ENCODE peak calls at places on chromosomes 16 and 17, in four cellular contexts. T is neural progenitor cell, X is HCT116, I is colonic mucosa. N is an unnamed sample. For H3K4me1, the result is how much of the 10 kb centered on the place peaks cover.

GRCh38 chr16:74296120-74296464 is 522 bp upstream of the PSMD7 start:
- DNase-seq in T (no peak), X (no peak), I (no peak), N (no peak)

GRCh38 chr16:59748531-59748930 is 1014.4 kb upstream of the GOT2 start:
- DNase-seq in T (peak), X (no peak), I (no peak), N (no peak)

GRCh38 chr16:4548124-4548523 is 8.0 kb upstream of the C16orf96 start:
- DNase-seq in T (no peak), X (no peak), I (no peak), N (no peak)

GRCh38 chr17:61307905-61308886 is 91.4 kb upstream of the TBX2 start:
- DNase-seq in T (no peak), X (no peak), I (no peak), N (no peak)

GRCh38 chr17:42917236-42917603 is 16.6 kb downstream of the G6PC1 start:
- DNase-seq in T (no peak), X (no peak), I (no peak), N (no peak)

GRCh38 chr16:12471383-12471782 is 332.3 kb downstream of the CPPED1 start:
- DNase-seq in T (no peak), X (no peak), I (no peak), N (no peak)

GRCh38 chr16:1141716-1142115 is 11.2 kb upstream of the CACNA1H start:
- DNase-seq in T (no peak), X (no peak), I (no peak), N (no peak)

GRCh38 chr16:66695474-66695934 is 1.0 kb downstream of the CMTM4 start:
- DNase-seq in T (no peak), X (no peak), I (no peak), N (no peak)

GRCh38 chr16:8641671-8642070 is 20.2 kb downstream of the METTL22 start:
- DNase-seq in T (no peak), X (no peak), I (no peak), N (no peak)

GRCh38 chr17:47279062-47279801 is 25.6 kb downstream of the ITGB3 start:
- DNase-seq in T (no peak), X (no peak), I (no peak), N (no peak)

GRCh38 chr16:1048442-1049112 is 24.0 kb upstream of the SSTR5 start:
- DNase-seq in T (peak), X (no peak), I (peak), N (no peak)

GRCh38 chr16:25126820-25127232 is 15.3 kb downstream of the LCMT1 start:
- DNase-seq in T (no peak), X (no peak), I (peak), N (no peak)

GRCh38 chr16:50603206-50604064 is 55.2 kb downstream of the NKD1 start:
- DNase-seq in T (no peak), X (no peak), I (no peak), N (no peak)

GRCh38 chr16:71930013-71930563 is 34.8 kb downstream of the IST1 start:
- DNase-seq in T (no peak), X (no peak), I (no peak), N (no peak)

GRCh38 chr16:71927787-71928186 is 32.5 kb downstream of the IST1 start:
- DNase-seq in T (no peak), X (no peak), I (no peak), N (no peak)

GRCh38 chr16:71927383-71927782 is 32.1 kb downstream of the IST1 start:
- DNase-seq in T (no peak), X (peak), I (peak), N (no peak)

GRCh38 chr16:71930993-71931392 is 35.7 kb downstream of the IST1 start:
- DNase-seq in T (no peak), X (no peak), I (no peak), N (no peak)

DNA sequence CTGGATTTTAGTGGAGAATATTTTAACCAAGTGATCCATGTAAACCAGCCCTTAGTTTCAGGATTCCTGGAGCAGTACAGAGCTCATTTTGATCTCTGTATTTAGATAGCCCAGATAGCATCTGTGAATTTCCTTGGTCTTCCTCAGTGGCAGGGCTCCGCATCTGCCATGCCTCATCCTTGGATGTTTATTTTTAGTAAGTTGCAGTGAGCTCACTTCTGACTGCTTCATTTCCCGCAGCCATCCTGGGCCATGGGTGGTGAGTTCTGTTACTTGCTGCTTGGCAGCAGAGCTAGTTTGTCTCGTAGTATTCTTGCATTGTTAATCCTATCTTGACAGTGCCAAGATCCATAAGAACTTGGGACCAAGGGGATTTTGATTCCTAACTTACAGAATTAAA is 33.7 kb downstream of the IST1 start:
- DNase-seq in T (no peak), X (no peak), I (no peak), N (no peak)
- H3K27ac ChIP-seq in T (no peak), X (no peak), I (no peak), N (no peak)

GRCh38 chr16:53775821-53776431 is 72.0 kb downstream of the FTO start:
- DNase-seq in T (peak), X (no peak), I (peak), N (no peak)

GRCh38 chr16:53771655-53772497 is 67.9 kb downstream of the FTO start:
- DNase-seq in T (no peak), X (no peak), I (no peak), N (no peak)

GRCh38 chr16:53773881-53774280 is 69.9 kb downstream of the FTO start:
- DNase-seq in T (no peak), X (no peak), I (no peak), N (no peak)

GRCh38 chr16:53773150-53773846 is 69.3 kb downstream of the FTO start:
- DNase-seq in T (peak), X (no peak), I (peak), N (no peak)

DNA sequence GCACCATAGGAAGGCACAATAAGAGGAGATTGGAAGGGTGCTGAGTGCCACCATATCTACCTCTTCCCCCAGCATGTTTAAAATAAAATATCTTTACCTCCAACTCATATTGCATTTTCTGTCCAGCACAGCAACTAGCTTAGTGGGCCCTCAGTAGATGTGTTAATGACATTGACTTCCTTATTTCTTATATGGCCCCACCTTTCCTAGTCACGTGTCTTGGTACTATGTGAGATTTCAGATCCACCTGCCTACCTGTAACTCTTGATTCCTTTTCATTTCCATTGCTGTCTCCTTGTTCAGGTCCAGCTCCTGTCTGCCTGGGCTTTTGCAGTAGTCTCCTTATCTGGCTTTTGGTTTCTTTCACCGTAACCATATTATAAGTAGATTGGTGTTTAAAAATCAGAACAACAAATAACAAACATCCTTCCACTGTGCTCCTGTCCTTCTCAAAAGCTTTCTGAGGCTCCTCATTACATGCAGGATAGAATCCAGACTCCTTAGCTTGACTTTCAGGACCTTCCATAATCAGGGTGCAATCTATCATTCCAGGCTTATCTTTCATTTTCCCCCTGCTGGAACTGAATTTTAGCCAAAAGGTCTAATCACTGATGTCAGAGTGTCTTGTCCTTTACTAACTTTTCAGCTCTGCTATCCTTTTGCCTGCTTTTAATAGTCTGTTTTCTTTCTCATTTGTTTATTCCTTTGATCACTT is 71.3 kb downstream of the FTO start:
- DNase-seq in T (no peak), X (no peak), I (no peak), N (no peak)
- H3K4me1 ChIP-seq in T (half or more), X (under half), I (under half), N (half or more)

DNA sequence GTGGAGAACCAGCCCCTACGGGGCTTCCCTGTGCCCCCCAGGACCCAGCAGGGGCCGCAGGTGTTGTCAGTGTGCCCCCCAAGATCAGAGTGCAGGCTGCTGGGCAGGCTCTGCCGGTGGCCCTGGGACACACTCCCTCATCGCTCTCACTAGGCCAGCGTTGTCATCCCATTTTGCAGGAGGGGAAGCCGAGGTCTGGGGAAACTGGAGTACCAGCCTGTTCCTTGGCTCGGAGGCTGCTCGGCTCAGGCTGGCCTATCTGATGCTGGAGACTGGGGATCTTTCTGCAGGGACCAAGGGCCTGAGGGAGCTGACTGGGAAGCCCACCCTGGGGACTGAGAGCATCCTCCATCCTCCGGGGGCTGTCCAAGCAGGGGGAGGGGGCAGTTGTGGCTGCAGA is 74.2 kb upstream of the CBX4 start:
- DNase-seq in T (no peak), X (no peak), I (no peak), N (no peak)
- TF ChIP-seq CTCF in T (no peak), X (no peak), I (no peak), N (no peak)

GRCh38 chr17:72362466-72363335 is 241.9 kb downstream of the SOX9 start:
- DNase-seq in T (no peak), X (no peak), I (no peak), N (peak)

GRCh38 chr17:72360386-72360940 is 239.6 kb downstream of the SOX9 start:
- DNase-seq in T (no peak), X (no peak), I (no peak), N (no peak)

GRCh38 chr17:72363336-72363620 is 242.5 kb downstream of the SOX9 start:
- DNase-seq in T (no peak), X (no peak), I (no peak), N (no peak)

GRCh38 chr17:72359811-72360210 is 239.0 kb downstream of the SOX9 start:
- DNase-seq in T (no peak), X (no peak), I (no peak), N (no peak)

GRCh38 chr17:72361892-72362291 is 241.1 kb downstream of the SOX9 start:
- DNase-seq in T (no peak), X (no peak), I (no peak), N (no peak)
- H3K27ac ChIP-seq in T (no peak), X (no peak), I (no peak), N (no peak)

GRCh38 chr16:81450783-81451491 is 6.3 kb downstream of the CMIP start:
- DNase-seq in T (no peak), X (no peak), I (no peak), N (no peak)
- H3K4me1 ChIP-seq in T (under half), X (under half), I (under half), N (under half)

GRCh38 chr17:57735707-57736106 is 9.4 kb downstream of the CCDC182 start:
- DNase-seq in T (peak), X (peak), I (no peak), N (no peak)
- TF ChIP-seq CTCF in T (peak), X (peak), I (no peak), N (peak)

GRCh38 chr17:348692-349425 is 3.7 kb downstream of the RPH3AL start:
- DNase-seq in T (peak), X (no peak), I (peak), N (no peak)
- H3K27ac ChIP-seq in T (no peak), X (no peak), I (peak), N (no peak)

DNA sequence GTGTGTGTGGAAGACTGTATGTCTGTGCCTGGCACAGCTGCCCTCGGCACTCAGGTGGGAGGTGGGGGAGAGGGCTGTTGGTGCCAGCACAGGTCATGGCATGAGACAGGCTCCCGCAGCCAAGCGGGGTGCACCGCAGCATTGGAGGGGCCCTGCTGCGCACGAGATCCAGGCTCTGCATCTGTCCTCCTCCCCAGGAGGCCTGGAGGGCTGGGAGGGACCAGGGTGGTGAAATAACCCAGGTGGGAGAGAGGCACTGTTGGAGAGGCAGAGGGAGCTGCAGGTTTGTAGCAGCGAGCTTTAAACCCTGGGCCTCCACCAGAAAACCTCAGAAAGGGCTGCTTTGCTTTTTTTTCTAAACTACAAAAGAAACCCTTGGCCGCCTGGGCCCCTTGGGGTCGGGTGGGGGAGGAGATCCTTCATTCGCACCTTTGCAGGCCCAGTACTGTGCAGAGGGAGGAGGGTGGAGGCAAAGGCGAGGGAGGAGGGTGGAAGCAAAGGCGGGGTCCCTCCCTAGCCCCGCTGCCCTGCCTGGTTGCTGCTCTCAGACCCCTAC is 241.7 kb downstream of the SEC14L1 start:
- DNase-seq in T (peak), X (no peak), I (no peak), N (no peak)
- H3K4me1 ChIP-seq in T (half or more), X (under half), I (under half), N (half or more)